ENCODE peak calls at places on chromosomes 13 and 19, in six cellular contexts. One of them, this sample, is unnamed.
A peak's percentile ranks its signal among the peaks of the same experiment; 100 is the strongest.

GRCh38 chr19:48480476-48481190 is 11.5 kb downstream of the CYTH2 start:
- DNase-seq in neural progenitor cell: no peak
- DNase-seq in hepatocyte: no peak
- DNase-seq in GM23338: peak; percentile 71
- DNase-seq in GM23248: peak; percentile 82
- DNase-seq in HCT116: no peak
- DNase-seq in this sample: no peak

GRCh38 chr13:24348797-24349515 is 39.6 kb downstream of the C1QTNF9 start:
- DNase-seq in neural progenitor cell: no peak
- DNase-seq in hepatocyte: peak; percentile 26
- DNase-seq in GM23338: no peak
- DNase-seq in GM23248: no peak
- DNase-seq in HCT116: peak; percentile 63
- DNase-seq in this sample: peak; percentile 79

GRCh38 chr13:110815471-110816204 is 99.2 kb downstream of the ANKRD10 start:
- DNase-seq in neural progenitor cell: no peak
- DNase-seq in hepatocyte: no peak
- DNase-seq in GM23338: no peak
- DNase-seq in GM23248: no peak
- DNase-seq in HCT116: no peak
- DNase-seq in this sample: peak; percentile 38

GRCh38 chr13:33207616-33207964 is 78.0 kb downstream of the STARD13 start:
- DNase-seq in neural progenitor cell: no peak
- DNase-seq in hepatocyte: peak; percentile 52
- DNase-seq in GM23338: no peak
- DNase-seq in GM23248: peak; percentile 92
- DNase-seq in HCT116: no peak
- DNase-seq in this sample: no peak

GRCh38 chr19:4328243-4328990 is 10.2 kb downstream of the STAP2 start:
- DNase-seq in neural progenitor cell: peak; percentile 98
- DNase-seq in hepatocyte: peak; percentile 97
- DNase-seq in GM23338: peak; percentile 96
- DNase-seq in GM23248: peak; percentile 96
- DNase-seq in HCT116: peak; percentile 87
- DNase-seq in this sample: no peak

GRCh38 chr19:49106648-49107135 is 7.5 kb upstream of the LIN7B start:
- DNase-seq in neural progenitor cell: peak; percentile 76
- DNase-seq in hepatocyte: peak; percentile 71
- DNase-seq in GM23338: peak; percentile 81
- DNase-seq in GM23248: peak; percentile 67
- DNase-seq in HCT116: peak; percentile 43
- DNase-seq in this sample: peak; percentile 57

GRCh38 chr13:42707596-42707995 is 73.8 kb upstream of the FAM216B start:
- DNase-seq in neural progenitor cell: no peak
- DNase-seq in hepatocyte: no peak
- DNase-seq in GM23338: no peak
- DNase-seq in GM23248: peak; percentile 53
- DNase-seq in HCT116: no peak
- DNase-seq in this sample: no peak

GRCh38 chr13:22041741-22042140 is 370.9 kb downstream of the FGF9 start:
- DNase-seq in neural progenitor cell: no peak
- DNase-seq in hepatocyte: no peak
- DNase-seq in GM23338: no peak
- DNase-seq in GM23248: no peak
- DNase-seq in HCT116: no peak
- DNase-seq in this sample: no peak

GRCh38 chr19:16447015-16447384 is 24.8 kb downstream of the EPS15L1 start:
- DNase-seq in neural progenitor cell: no peak
- DNase-seq in hepatocyte: peak; percentile 91
- DNase-seq in GM23338: no peak
- DNase-seq in GM23248: peak; percentile 93
- DNase-seq in HCT116: no peak
- DNase-seq in this sample: no peak

GRCh38 chr19:42028304-42029216 is 34.5 kb upstream of the ATP1A3 start:
- DNase-seq in neural progenitor cell: peak; percentile 69
- DNase-seq in hepatocyte: no peak
- DNase-seq in GM23338: peak; percentile 85
- DNase-seq in GM23248: no peak
- DNase-seq in HCT116: peak; percentile 63
- DNase-seq in this sample: peak; percentile 9

GRCh38 chr19:10797541-10798256 is 38.3 kb downstream of the TMED1 start:
- DNase-seq in neural progenitor cell: no peak
- DNase-seq in hepatocyte: no peak
- DNase-seq in GM23338: no peak
- DNase-seq in GM23248: no peak
- DNase-seq in HCT116: no peak
- DNase-seq in this sample: no peak

GRCh38 chr19:40683437-40683836 is 7.0 kb downstream of the NUMBL start:
- DNase-seq in neural progenitor cell: no peak
- DNase-seq in hepatocyte: no peak
- DNase-seq in GM23338: no peak
- DNase-seq in GM23248: no peak
- DNase-seq in HCT116: no peak
- DNase-seq in this sample: no peak

GRCh38 chr13:103852036-103852435 is 785.8 kb upstream of the SLC10A2 start:
- DNase-seq in neural progenitor cell: no peak
- DNase-seq in hepatocyte: no peak
- DNase-seq in GM23338: no peak
- DNase-seq in GM23248: no peak
- DNase-seq in HCT116: no peak
- DNase-seq in this sample: no peak

GRCh38 chr13:33340631-33341030 is 55.1 kb upstream of the STARD13 start:
- DNase-seq in neural progenitor cell: no peak
- DNase-seq in hepatocyte: no peak
- DNase-seq in GM23338: no peak
- DNase-seq in GM23248: peak; percentile 64
- DNase-seq in HCT116: no peak
- DNase-seq in this sample: no peak

GRCh38 chr13:105196052-105196451 is 1339.4 kb downstream of the EFNB2 start:
- DNase-seq in neural progenitor cell: no peak
- DNase-seq in hepatocyte: peak; percentile 24
- DNase-seq in GM23338: peak; percentile 86
- DNase-seq in GM23248: peak; percentile 0
- DNase-seq in HCT116: no peak
- DNase-seq in this sample: peak; percentile 11

GRCh38 chr19:43548706-43549105 is 15.7 kb downstream of the ZNF575 start:
- DNase-seq in neural progenitor cell: no peak
- DNase-seq in hepatocyte: no peak
- DNase-seq in GM23338: no peak
- DNase-seq in GM23248: no peak
- DNase-seq in HCT116: no peak
- DNase-seq in this sample: no peak

GRCh38 chr13:44388427-44388826 is 14.8 kb downstream of the SERP2 start:
- DNase-seq in neural progenitor cell: peak; percentile 73
- DNase-seq in hepatocyte: no peak
- DNase-seq in GM23338: peak; percentile 34
- DNase-seq in GM23248: no peak
- DNase-seq in HCT116: no peak
- DNase-seq in this sample: no peak

GRCh38 chr19:39498262-39499081 is at the start of gene DLL3:
- DNase-seq in neural progenitor cell: peak; percentile 34
- DNase-seq in hepatocyte: peak; percentile 44
- DNase-seq in GM23338: peak; percentile 36
- DNase-seq in GM23248: peak; percentile 57
- DNase-seq in HCT116: no peak
- DNase-seq in this sample: peak; percentile 50

GRCh38 chr13:42494157-42494556 is 79.8 kb upstream of the TNFSF11 start:
- DNase-seq in neural progenitor cell: no peak
- DNase-seq in hepatocyte: no peak
- DNase-seq in GM23338: no peak
- DNase-seq in GM23248: no peak
- DNase-seq in HCT116: no peak
- DNase-seq in this sample: peak; percentile 25

GRCh38 chr13:110360598-110360997 is 53.5 kb downstream of the COL4A2 start:
- DNase-seq in neural progenitor cell: peak; percentile 48
- DNase-seq in hepatocyte: no peak
- DNase-seq in GM23338: no peak
- DNase-seq in GM23248: no peak
- DNase-seq in HCT116: no peak
- DNase-seq in this sample: no peak

GRCh38 chr19:13398780-13399726 is 107.2 kb downstream of the CACNA1A start:
- DNase-seq in neural progenitor cell: no peak
- DNase-seq in hepatocyte: no peak
- DNase-seq in GM23338: no peak
- DNase-seq in GM23248: peak; percentile 95
- DNase-seq in HCT116: peak; percentile 80
- DNase-seq in this sample: peak; percentile 99

DNA sequence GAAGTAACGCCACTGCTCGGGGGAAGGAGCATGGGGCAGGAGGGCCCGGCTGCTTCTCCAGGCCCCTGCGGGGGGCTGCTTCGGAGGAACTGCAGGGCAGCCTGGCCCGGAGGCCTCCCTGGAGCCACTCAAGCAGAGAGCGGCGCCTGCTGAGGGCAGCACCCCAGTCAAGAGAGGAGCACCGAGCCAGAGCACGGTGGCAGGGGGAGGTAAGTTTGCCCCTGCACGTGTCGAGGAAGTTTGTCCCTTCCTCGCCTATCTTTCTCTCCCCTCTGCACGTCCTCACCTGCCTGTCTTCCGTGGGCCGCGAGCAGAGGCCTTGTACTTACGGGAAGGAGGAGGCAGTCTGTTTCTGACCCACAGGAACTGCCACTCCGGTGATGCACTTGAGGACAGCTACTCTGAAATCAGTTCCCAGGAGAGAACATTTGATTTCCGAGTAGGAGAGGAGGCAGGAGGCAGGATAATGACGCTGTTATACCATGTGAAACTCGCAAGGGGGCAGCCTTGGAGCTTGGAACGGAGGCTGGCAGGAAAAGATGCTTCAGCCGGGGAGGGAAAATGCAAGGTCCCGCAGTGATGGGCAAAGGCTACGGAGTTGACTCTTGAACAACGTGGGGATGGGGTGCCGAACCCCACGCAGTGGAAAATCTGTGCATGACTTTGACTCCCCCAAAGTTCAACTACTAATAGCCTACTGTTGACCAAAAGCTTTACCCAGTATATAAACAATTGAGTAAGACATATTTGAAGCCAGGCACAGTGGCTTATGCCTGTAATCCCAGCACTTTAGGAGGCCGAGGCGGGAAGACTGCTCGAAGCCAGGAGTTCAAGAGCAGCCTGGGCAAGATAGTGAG is 5.0 kb downstream of the FFAR1 start:
- DNase-seq in neural progenitor cell: peak; percentile 84
- DNase-seq in hepatocyte: peak; percentile 89
- DNase-seq in GM23338: peak; percentile 94
- DNase-seq in GM23248: peak; percentile 83
- DNase-seq in HCT116: peak; percentile 59
- DNase-seq in this sample: peak; percentile 63
- H2AFZ ChIP-seq in neural progenitor cell: peak overlapping the region; percentile 89
- H2AFZ ChIP-seq in hepatocyte: no peak overlapping the region
- H2AFZ ChIP-seq in GM23338: peak overlapping the region; percentile 95
- H2AFZ ChIP-seq in GM23248: no peak overlapping the region
- H2AFZ ChIP-seq in HCT116: peak overlapping the region; percentile 82
- H2AFZ ChIP-seq in this sample: no peak overlapping the region

DNA sequence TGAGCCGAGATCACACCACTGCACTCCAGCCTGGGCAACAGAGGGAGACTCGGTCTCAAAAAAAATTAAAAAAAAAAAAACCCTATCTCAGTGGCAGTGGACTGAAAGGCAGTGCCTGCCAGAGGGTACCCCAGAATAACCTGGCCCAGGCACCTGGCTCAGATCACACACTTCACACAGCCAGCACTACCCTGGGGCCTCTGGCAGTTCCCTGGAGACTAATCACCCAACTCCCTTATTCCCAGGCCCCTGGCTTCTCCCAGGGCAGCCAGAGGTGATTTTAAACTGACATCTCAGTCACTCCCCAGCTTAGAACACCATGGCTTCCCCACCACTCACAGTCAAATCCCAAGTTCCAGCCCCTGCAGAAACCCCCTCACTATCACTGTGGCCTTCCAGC is 3.5 kb upstream of the SLC27A5 start:
- DNase-seq in neural progenitor cell: no peak
- DNase-seq in hepatocyte: no peak
- DNase-seq in GM23338: no peak
- DNase-seq in GM23248: no peak
- DNase-seq in HCT116: no peak
- DNase-seq in this sample: no peak
- TF ChIP-seq EZH2phosphoT487 in neural progenitor cell: no peak
- TF ChIP-seq EZH2phosphoT487 in hepatocyte: no peak
- TF ChIP-seq EZH2phosphoT487 in GM23338: no peak
- TF ChIP-seq EZH2phosphoT487 in GM23248: no peak
- TF ChIP-seq EZH2phosphoT487 in HCT116: no peak
- TF ChIP-seq EZH2phosphoT487 in this sample: no peak

GRCh38 chr13:113022391-113023216 is 53.6 kb downstream of the MCF2L start:
- DNase-seq in neural progenitor cell: peak; percentile 94
- DNase-seq in hepatocyte: peak; percentile 34
- DNase-seq in GM23338: peak; percentile 65
- DNase-seq in GM23248: no peak
- DNase-seq in HCT116: no peak
- DNase-seq in this sample: no peak
- H2AFZ ChIP-seq in neural progenitor cell: no peak overlapping the region
- H2AFZ ChIP-seq in hepatocyte: no peak overlapping the region
- H2AFZ ChIP-seq in GM23338: no peak overlapping the region
- H2AFZ ChIP-seq in GM23248: no peak overlapping the region
- H2AFZ ChIP-seq in HCT116: no peak overlapping the region
- H2AFZ ChIP-seq in this sample: no peak overlapping the region

GRCh38 chr19:18500820-18501219 is 21.1 kb downstream of the ELL start:
- DNase-seq in neural progenitor cell: no peak
- DNase-seq in hepatocyte: no peak
- DNase-seq in GM23338: no peak
- DNase-seq in GM23248: no peak
- DNase-seq in HCT116: no peak
- DNase-seq in this sample: no peak

GRCh38 chr19:18502236-18502632 is 19.6 kb downstream of the ELL start:
- DNase-seq in neural progenitor cell: no peak
- DNase-seq in hepatocyte: no peak
- DNase-seq in GM23338: no peak
- DNase-seq in GM23248: no peak
- DNase-seq in HCT116: no peak
- DNase-seq in this sample: no peak

GRCh38 chr19:18501351-18501750 is 20.5 kb downstream of the ELL start:
- DNase-seq in neural progenitor cell: no peak
- DNase-seq in hepatocyte: no peak
- DNase-seq in GM23338: no peak
- DNase-seq in GM23248: no peak
- DNase-seq in HCT116: no peak
- DNase-seq in this sample: no peak

GRCh38 chr19:18502633-18503294 is 19.1 kb downstream of the ELL start:
- DNase-seq in neural progenitor cell: no peak
- DNase-seq in hepatocyte: no peak
- DNase-seq in GM23338: no peak
- DNase-seq in GM23248: no peak
- DNase-seq in HCT116: no peak
- DNase-seq in this sample: no peak

DNA sequence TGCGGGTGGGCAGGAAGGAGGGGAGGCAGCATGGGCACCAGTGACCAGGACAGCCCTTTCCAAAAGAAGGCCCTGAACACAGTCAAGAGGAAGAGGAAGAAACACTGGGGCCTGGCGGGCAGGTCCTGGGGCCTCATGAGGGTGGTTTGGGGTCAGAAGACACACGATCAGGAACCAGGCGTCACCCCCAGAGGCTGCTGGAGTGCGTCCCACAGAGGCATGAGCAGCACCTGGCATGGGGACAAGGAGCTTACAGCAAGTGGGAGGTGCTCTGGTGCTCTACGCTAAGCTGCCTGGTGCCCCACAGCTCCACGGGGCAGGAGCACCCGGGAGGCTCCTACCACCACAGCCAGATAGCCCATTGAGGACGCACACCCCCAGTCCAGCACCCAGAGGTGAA is 20.0 kb downstream of the ELL start:
- DNase-seq in neural progenitor cell: no peak
- DNase-seq in hepatocyte: no peak
- DNase-seq in GM23338: no peak
- DNase-seq in GM23248: no peak
- DNase-seq in HCT116: no peak
- DNase-seq in this sample: no peak
- TF ChIP-seq EZH2phosphoT487 in neural progenitor cell: no peak
- TF ChIP-seq EZH2phosphoT487 in hepatocyte: no peak
- TF ChIP-seq EZH2phosphoT487 in GM23338: no peak
- TF ChIP-seq EZH2phosphoT487 in GM23248: no peak
- TF ChIP-seq EZH2phosphoT487 in HCT116: no peak
- TF ChIP-seq EZH2phosphoT487 in this sample: no peak

GRCh38 chr19:21850636-21851255 is 14.8 kb upstream of the ZNF43 start:
- DNase-seq in neural progenitor cell: no peak
- DNase-seq in hepatocyte: no peak
- DNase-seq in GM23338: no peak
- DNase-seq in GM23248: no peak
- DNase-seq in HCT116: no peak
- DNase-seq in this sample: no peak
- H2AFZ ChIP-seq in neural progenitor cell: no peak overlapping the region
- H2AFZ ChIP-seq in hepatocyte: peak overlapping the region; percentile 89
- H2AFZ ChIP-seq in GM23338: no peak overlapping the region
- H2AFZ ChIP-seq in GM23248: peak overlapping the region; percentile 99
- H2AFZ ChIP-seq in HCT116: no peak overlapping the region
- H2AFZ ChIP-seq in this sample: no peak overlapping the region